ENCODE peak calls at places on chromosomes 5 and 9, in four cellular contexts. One of them, this sample, is unnamed.

GRCh38 chr5:137265457-137265856 is 233.7 kb downstream of the SPOCK1 start:
- DNase-seq in GM12878: no peak
- DNase-seq in HepG2: no peak
- DNase-seq in H1: no peak
- DNase-seq in this sample: no peak

GRCh38 chr5:127892467-127893207 is 189.4 kb downstream of the CCDC192 start:
- DNase-seq in GM12878: no peak
- DNase-seq in HepG2: peak
- DNase-seq in H1: no peak
- DNase-seq in this sample: no peak

GRCh38 chr5:8845316-8845715 is 700.6 kb downstream of the SEMA5A start:
- DNase-seq in GM12878: no peak
- DNase-seq in HepG2: no peak
- DNase-seq in H1: no peak
- DNase-seq in this sample: no peak

GRCh38 chr5:91126448-91126847 is 256.7 kb downstream of the ARRDC3 start:
- DNase-seq in GM12878: no peak
- DNase-seq in HepG2: no peak
- DNase-seq in H1: no peak
- DNase-seq in this sample: no peak

GRCh38 chr9:93586290-93587057 is 10.1 kb downstream of the PHF2 start:
- DNase-seq in GM12878: no peak
- DNase-seq in HepG2: no peak
- DNase-seq in H1: no peak
- DNase-seq in this sample: no peak

GRCh38 chr9:534886-535285 is 306.6 kb upstream of the DMRT1 start:
- DNase-seq in GM12878: no peak
- DNase-seq in HepG2: no peak
- DNase-seq in H1: no peak
- DNase-seq in this sample: no peak

GRCh38 chr9:130918870-130919558 is 20.0 kb downstream of the FIBCD1 start:
- DNase-seq in GM12878: no peak
- DNase-seq in HepG2: no peak
- DNase-seq in H1: no peak
- DNase-seq in this sample: no peak

GRCh38 chr5:59793000-59793399 is 100.5 kb downstream of the PDE4D start:
- DNase-seq in GM12878: no peak
- DNase-seq in HepG2: peak
- DNase-seq in H1: no peak
- DNase-seq in this sample: no peak

GRCh38 chr5:174454464-174454863 is 269.9 kb upstream of the MSX2 start:
- DNase-seq in GM12878: no peak
- DNase-seq in HepG2: no peak
- DNase-seq in H1: no peak
- DNase-seq in this sample: no peak

GRCh38 chr5:61139094-61139873 is 23.0 kb downstream of the SMIM15 start:
- DNase-seq in GM12878: no peak
- DNase-seq in HepG2: no peak
- DNase-seq in H1: no peak
- DNase-seq in this sample: no peak

GRCh38 chr5:97968346-97968745 is 785.3 kb upstream of the RIOK2 start:
- DNase-seq in GM12878: no peak
- DNase-seq in HepG2: no peak
- DNase-seq in H1: no peak
- DNase-seq in this sample: no peak

GRCh38 chr5:144276034-144276822 is 105.6 kb downstream of the KCTD16 start:
- DNase-seq in GM12878: no peak
- DNase-seq in HepG2: no peak
- DNase-seq in H1: no peak
- DNase-seq in this sample: no peak

GRCh38 chr5:123554601-123555000 is 42.6 kb downstream of the CSNK1G3 start:
- DNase-seq in GM12878: no peak
- DNase-seq in HepG2: no peak
- DNase-seq in H1: no peak
- DNase-seq in this sample: no peak

GRCh38 chr9:71769175-71770165 is 1.2 kb upstream of the CEMIP2 start:
- DNase-seq in GM12878: no peak
- DNase-seq in HepG2: peak
- DNase-seq in H1: peak
- DNase-seq in this sample: peak

GRCh38 chr5:176788091-176788490 is 22.3 kb upstream of the UNC5A start:
- DNase-seq in GM12878: no peak
- DNase-seq in HepG2: no peak
- DNase-seq in H1: no peak
- DNase-seq in this sample: no peak

GRCh38 chr9:130437011-130437784 is 7.6 kb upstream of the ASS1 start:
- DNase-seq in GM12878: no peak
- DNase-seq in HepG2: no peak
- DNase-seq in H1: no peak
- DNase-seq in this sample: no peak

GRCh38 chr9:94860678-94861588 is 134.4 kb downstream of the AOPEP start:
- DNase-seq in GM12878: peak
- DNase-seq in HepG2: no peak
- DNase-seq in H1: peak
- DNase-seq in this sample: no peak

GRCh38 chr5:158398360-158399201 is 539.6 kb upstream of the CLINT1 start:
- DNase-seq in GM12878: peak
- DNase-seq in HepG2: no peak
- DNase-seq in H1: no peak
- DNase-seq in this sample: no peak

GRCh38 chr5:132475939-132476852 is 14.4 kb downstream of the IRF1 start:
- DNase-seq in GM12878: no peak
- DNase-seq in HepG2: peak
- DNase-seq in H1: no peak
- DNase-seq in this sample: no peak

GRCh38 chr5:133467325-133467700 is 145.0 kb downstream of the FSTL4 start:
- DNase-seq in GM12878: no peak
- DNase-seq in HepG2: no peak
- DNase-seq in H1: no peak
- DNase-seq in this sample: no peak

GRCh38 chr9:127447416-127448111 is 3.6 kb downstream of the RPL12 start:
- DNase-seq in GM12878: no peak
- DNase-seq in HepG2: no peak
- DNase-seq in H1: no peak
- DNase-seq in this sample: no peak

GRCh38 chr9:121299125-121299466 is 31.1 kb downstream of the GSN start:
- DNase-seq in GM12878: no peak
- DNase-seq in HepG2: no peak
- DNase-seq in H1: peak
- DNase-seq in this sample: no peak

GRCh38 chr5:31121224-31121623 is 72.3 kb upstream of the CDH6 start:
- DNase-seq in GM12878: no peak
- DNase-seq in HepG2: no peak
- DNase-seq in H1: no peak
- DNase-seq in this sample: no peak

GRCh38 chr5:136749016-136749415 is 383.7 kb upstream of the TRPC7 start:
- DNase-seq in GM12878: no peak
- DNase-seq in HepG2: no peak
- DNase-seq in H1: no peak
- DNase-seq in this sample: no peak

GRCh38 chr9:79382468-79382867 is 189.3 kb upstream of the TLE4 start:
- DNase-seq in GM12878: no peak
- DNase-seq in HepG2: no peak
- DNase-seq in H1: no peak
- DNase-seq in this sample: no peak

GRCh38 chr9:126058631-126059030 is 268.0 kb upstream of the MVB12B start:
- DNase-seq in GM12878: no peak
- DNase-seq in HepG2: no peak
- DNase-seq in H1: no peak
- DNase-seq in this sample: no peak

GRCh38 chr9:127682351-127683136 is 24.2 kb upstream of the CFAP157 start:
- DNase-seq in GM12878: no peak
- DNase-seq in HepG2: no peak
- DNase-seq in H1: no peak
- DNase-seq in this sample: no peak

GRCh38 chr5:153490124-153491085 is at the start of gene GRIA1:
- DNase-seq in GM12878: no peak
- DNase-seq in HepG2: no peak
- DNase-seq in H1: peak
- DNase-seq in this sample: peak

GRCh38 chr5:168681556-168682183 is 102.5 kb upstream of the PANK3 start:
- DNase-seq in GM12878: no peak
- DNase-seq in HepG2: peak
- DNase-seq in H1: no peak
- DNase-seq in this sample: no peak

GRCh38 chr5:150245111-150245789 is 44.3 kb downstream of the CAMK2A start:
- DNase-seq in GM12878: no peak
- DNase-seq in HepG2: no peak
- DNase-seq in H1: no peak
- DNase-seq in this sample: no peak

GRCh38 chr9:16414451-16414850 is 456.0 kb downstream of the BNC2 start:
- DNase-seq in GM12878: no peak
- DNase-seq in HepG2: no peak
- DNase-seq in H1: no peak
- DNase-seq in this sample: no peak

GRCh38 chr9:16419124-16419523 is 451.3 kb downstream of the BNC2 start:
- DNase-seq in GM12878: no peak
- DNase-seq in HepG2: no peak
- DNase-seq in H1: no peak
- DNase-seq in this sample: no peak

GRCh38 chr9:16413509-16414016 is 456.9 kb downstream of the BNC2 start:
- DNase-seq in GM12878: no peak
- DNase-seq in HepG2: peak
- DNase-seq in H1: no peak
- DNase-seq in this sample: no peak

GRCh38 chr9:16417749-16418148 is 452.7 kb downstream of the BNC2 start:
- DNase-seq in GM12878: no peak
- DNase-seq in HepG2: no peak
- DNase-seq in H1: no peak
- DNase-seq in this sample: no peak

DNA sequence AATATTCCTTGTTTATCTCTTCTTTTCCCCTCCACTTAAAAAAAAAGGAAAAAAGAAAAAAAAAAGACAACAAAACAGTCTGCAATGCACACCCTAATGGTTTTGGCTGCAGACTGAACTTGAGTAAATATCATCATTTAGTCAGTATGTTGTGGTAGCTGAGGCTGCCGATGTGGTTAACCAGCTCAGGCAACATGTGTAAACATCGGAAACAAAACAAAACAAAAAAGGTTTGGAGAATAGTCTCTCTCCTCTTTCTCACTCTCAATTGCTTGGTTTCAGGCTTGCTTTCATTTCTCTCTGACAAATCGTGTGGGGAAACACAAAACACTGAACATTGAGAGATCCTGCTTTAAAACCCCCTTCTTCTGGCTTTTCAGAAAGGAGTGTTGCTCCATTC is 453.4 kb downstream of the BNC2 start:
- DNase-seq in GM12878: peak
- DNase-seq in HepG2: no peak
- DNase-seq in H1: no peak
- DNase-seq in this sample: no peak
- TF ChIP-seq SUZ12 in GM12878: no peak
- TF ChIP-seq SUZ12 in HepG2: no peak
- TF ChIP-seq SUZ12 in H1: no peak
- TF ChIP-seq SUZ12 in this sample: no peak

DNA sequence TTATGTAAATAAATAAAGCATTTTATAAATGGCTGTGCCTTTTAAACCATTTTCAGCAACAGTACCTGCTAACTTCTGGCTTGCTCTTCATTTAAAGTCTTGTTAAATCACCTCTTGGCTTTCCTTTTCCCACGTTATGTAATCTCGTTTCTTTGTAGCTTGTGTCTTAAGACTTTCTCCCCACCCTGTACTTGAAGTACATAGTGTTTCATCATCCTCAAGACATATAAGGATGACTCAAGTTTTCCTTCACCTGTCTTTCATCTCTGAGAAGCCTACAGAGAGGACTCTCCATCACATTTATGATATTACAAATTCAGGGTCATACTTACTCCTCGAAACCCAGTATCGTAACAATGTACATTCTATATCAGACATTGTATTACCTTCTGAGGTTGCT is 33.9 kb downstream of the PRELID2 start:
- DNase-seq in GM12878: no peak
- DNase-seq in HepG2: no peak
- DNase-seq in H1: no peak
- DNase-seq in this sample: no peak
- TF ChIP-seq YY1 in GM12878: no peak
- TF ChIP-seq YY1 in HepG2: no peak
- TF ChIP-seq YY1 in H1: no peak
- TF ChIP-seq YY1 in this sample: no peak

GRCh38 chr5:21918451-21918850 is 934.7 kb downstream of the CDH12 start:
- DNase-seq in GM12878: no peak
- DNase-seq in HepG2: no peak
- DNase-seq in H1: no peak
- DNase-seq in this sample: no peak

DNA sequence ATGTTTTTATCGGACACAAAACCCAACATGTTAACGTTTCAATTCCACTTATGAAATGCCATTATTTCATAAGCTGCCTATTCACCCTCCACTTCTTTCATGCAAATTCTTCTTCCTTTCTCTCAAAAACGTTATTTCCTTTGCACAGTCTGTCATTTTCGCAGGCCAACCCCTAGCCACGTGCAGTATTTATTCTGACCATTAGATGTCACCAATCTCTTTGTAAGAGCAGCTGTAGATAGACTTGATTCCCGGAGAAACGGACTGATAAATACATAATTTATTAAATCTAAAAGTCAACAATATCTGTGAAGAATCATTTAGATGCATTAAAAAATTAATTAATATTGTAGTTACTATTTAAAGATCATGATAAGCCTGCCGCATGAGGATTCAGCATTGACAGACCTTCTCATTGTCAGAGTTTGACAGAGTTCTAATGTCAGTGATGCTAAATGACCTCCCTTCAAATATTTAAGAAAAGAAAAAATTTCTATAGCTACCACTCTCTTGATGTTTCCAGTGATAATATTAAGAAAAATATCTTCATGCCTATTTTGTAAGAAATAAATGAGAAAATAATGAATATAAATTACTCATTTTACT is 933.6 kb downstream of the CDH12 start:
- DNase-seq in GM12878: peak
- DNase-seq in HepG2: peak
- DNase-seq in H1: no peak
- DNase-seq in this sample: peak
- TF ChIP-seq SUZ12 in GM12878: no peak
- TF ChIP-seq SUZ12 in HepG2: no peak
- TF ChIP-seq SUZ12 in H1: no peak
- TF ChIP-seq SUZ12 in this sample: no peak

GRCh38 chr5:78016831-78017529 is 240.8 kb upstream of the TBCA start:
- DNase-seq in GM12878: no peak
- DNase-seq in HepG2: no peak
- DNase-seq in H1: no peak
- DNase-seq in this sample: peak
- TF ChIP-seq YY1 in GM12878: no peak
- TF ChIP-seq YY1 in HepG2: no peak
- TF ChIP-seq YY1 in H1: no peak
- TF ChIP-seq YY1 in this sample: no peak

This sample was measured in NT2/D1.